ENCODE peak calls at places on chromosomes 12 and 14, in seven cellular contexts. One of them, this sample, is unnamed.

GRCh38 chr14:87813211-87813610 is 179.8 kb downstream of the GALC start:
- DNase-seq in H4: no peak
- DNase-seq in tibial nerve: no peak
- DNase-seq in NCI-H1092: no peak
- DNase-seq in lung: no peak
- DNase-seq in C1 segment of cervical spinal cord: no peak
- DNase-seq in AG09309: no peak
- DNase-seq in this sample: no peak

GRCh38 chr12:6605425-6606330 is 1.5 kb downstream of the CHD4 start:
- DNase-seq in H4: no peak
- DNase-seq in tibial nerve: no peak
- DNase-seq in NCI-H1092: no peak
- DNase-seq in lung: no peak
- DNase-seq in C1 segment of cervical spinal cord: no peak
- DNase-seq in AG09309: no peak
- DNase-seq in this sample: no peak

GRCh38 chr14:65588426-65589140 is 176.1 kb downstream of the FUT8 start:
- DNase-seq in H4: no peak
- DNase-seq in tibial nerve: no peak
- DNase-seq in NCI-H1092: no peak
- DNase-seq in lung: no peak
- DNase-seq in C1 segment of cervical spinal cord: no peak
- DNase-seq in AG09309: no peak
- DNase-seq in this sample: no peak

GRCh38 chr12:119208626-119209061 is 29.9 kb downstream of the HSPB8 start:
- DNase-seq in H4: peak; percentile 39
- DNase-seq in tibial nerve: peak; percentile 75
- DNase-seq in NCI-H1092: no peak
- DNase-seq in lung: peak; percentile 63
- DNase-seq in C1 segment of cervical spinal cord: peak; percentile 62
- DNase-seq in AG09309: no peak
- DNase-seq in this sample: peak; percentile 12

GRCh38 chr12:121466800-121467637 is 67.1 kb downstream of the RNF34 start:
- DNase-seq in H4: peak; percentile 68
- DNase-seq in tibial nerve: peak; percentile 62
- DNase-seq in NCI-H1092: peak; percentile 69
- DNase-seq in lung: peak; percentile 88
- DNase-seq in C1 segment of cervical spinal cord: peak; percentile 84
- DNase-seq in AG09309: peak; percentile 23
- DNase-seq in this sample: peak; percentile 88

GRCh38 chr12:65510584-65511050 is 232.1 kb downstream of the MSRB3 start:
- DNase-seq in H4: no peak
- DNase-seq in tibial nerve: peak; percentile 17
- DNase-seq in NCI-H1092: no peak
- DNase-seq in lung: no peak
- DNase-seq in C1 segment of cervical spinal cord: peak; percentile 20
- DNase-seq in AG09309: no peak
- DNase-seq in this sample: peak; percentile 28

GRCh38 chr14:103845327-103845726 is 2.0 kb downstream of the PPP1R13B start:
- DNase-seq in H4: no peak
- DNase-seq in tibial nerve: no peak
- DNase-seq in NCI-H1092: no peak
- DNase-seq in lung: no peak
- DNase-seq in C1 segment of cervical spinal cord: no peak
- DNase-seq in AG09309: no peak
- DNase-seq in this sample: no peak

GRCh38 chr12:121582583-121583333 is 1.9 kb upstream of the KDM2B start:
- DNase-seq in H4: no peak
- DNase-seq in tibial nerve: no peak
- DNase-seq in NCI-H1092: no peak
- DNase-seq in lung: no peak
- DNase-seq in C1 segment of cervical spinal cord: peak; percentile 17
- DNase-seq in AG09309: no peak
- DNase-seq in this sample: no peak

GRCh38 chr12:112906712-112907414 is at the start of gene OAS1:
- DNase-seq in H4: peak; percentile 81
- DNase-seq in tibial nerve: peak; percentile 33
- DNase-seq in NCI-H1092: no peak
- DNase-seq in lung: peak; percentile 39
- DNase-seq in C1 segment of cervical spinal cord: no peak
- DNase-seq in AG09309: no peak
- DNase-seq in this sample: no peak

GRCh38 chr12:122501489-122501989 is 807 bp upstream of the ZCCHC8 start:
- DNase-seq in H4: no peak
- DNase-seq in tibial nerve: no peak
- DNase-seq in NCI-H1092: no peak
- DNase-seq in lung: no peak
- DNase-seq in C1 segment of cervical spinal cord: no peak
- DNase-seq in AG09309: no peak
- DNase-seq in this sample: no peak

GRCh38 chr14:38775986-38776385 is 327.0 kb downstream of the SEC23A start:
- DNase-seq in H4: no peak
- DNase-seq in tibial nerve: no peak
- DNase-seq in NCI-H1092: no peak
- DNase-seq in lung: no peak
- DNase-seq in C1 segment of cervical spinal cord: no peak
- DNase-seq in AG09309: no peak
- DNase-seq in this sample: no peak

GRCh38 chr14:22845821-22846625 is 9.6 kb downstream of the MMP14 start:
- DNase-seq in H4: no peak
- DNase-seq in tibial nerve: no peak
- DNase-seq in NCI-H1092: no peak
- DNase-seq in lung: no peak
- DNase-seq in C1 segment of cervical spinal cord: no peak
- DNase-seq in AG09309: no peak
- DNase-seq in this sample: no peak

GRCh38 chr12:116304621-116305020 is 27.1 kb upstream of the MED13L start:
- DNase-seq in H4: no peak
- DNase-seq in tibial nerve: no peak
- DNase-seq in NCI-H1092: no peak
- DNase-seq in lung: no peak
- DNase-seq in C1 segment of cervical spinal cord: no peak
- DNase-seq in AG09309: no peak
- DNase-seq in this sample: no peak

GRCh38 chr14:50127802-50128201 is 11.4 kb upstream of the VCPKMT start:
- DNase-seq in H4: no peak
- DNase-seq in tibial nerve: no peak
- DNase-seq in NCI-H1092: no peak
- DNase-seq in lung: no peak
- DNase-seq in C1 segment of cervical spinal cord: no peak
- DNase-seq in AG09309: no peak
- DNase-seq in this sample: no peak

GRCh38 chr12:93156091-93156490 is 221.6 kb upstream of the NUDT4 start:
- DNase-seq in H4: no peak
- DNase-seq in tibial nerve: no peak
- DNase-seq in NCI-H1092: peak; percentile 78
- DNase-seq in lung: no peak
- DNase-seq in C1 segment of cervical spinal cord: no peak
- DNase-seq in AG09309: no peak
- DNase-seq in this sample: no peak

GRCh38 chr12:131313635-131314034 is 359.9 kb downstream of the ADGRD1 start:
- DNase-seq in H4: no peak
- DNase-seq in tibial nerve: no peak
- DNase-seq in NCI-H1092: no peak
- DNase-seq in lung: no peak
- DNase-seq in C1 segment of cervical spinal cord: no peak
- DNase-seq in AG09309: no peak
- DNase-seq in this sample: no peak

GRCh38 chr12:23949212-23950010 is at the start of gene SOX5:
- DNase-seq in H4: peak; percentile 52
- DNase-seq in tibial nerve: peak; percentile 11
- DNase-seq in NCI-H1092: no peak
- DNase-seq in lung: peak; percentile 39
- DNase-seq in C1 segment of cervical spinal cord: peak; percentile 22
- DNase-seq in AG09309: no peak
- DNase-seq in this sample: no peak

GRCh38 chr12:114340231-114340630 is 65.7 kb downstream of the TBX5 start:
- DNase-seq in H4: no peak
- DNase-seq in tibial nerve: no peak
- DNase-seq in NCI-H1092: no peak
- DNase-seq in lung: no peak
- DNase-seq in C1 segment of cervical spinal cord: no peak
- DNase-seq in AG09309: no peak
- DNase-seq in this sample: no peak

GRCh38 chr12:58655375-58655774 is 264.9 kb downstream of the LRIG3 start:
- DNase-seq in H4: no peak
- DNase-seq in tibial nerve: no peak
- DNase-seq in NCI-H1092: no peak
- DNase-seq in lung: no peak
- DNase-seq in C1 segment of cervical spinal cord: no peak
- DNase-seq in AG09309: no peak
- DNase-seq in this sample: no peak

GRCh38 chr12:110270125-110270962 is 10.7 kb upstream of the ATP2A2 start:
- DNase-seq in H4: peak; percentile 39
- DNase-seq in tibial nerve: no peak
- DNase-seq in NCI-H1092: peak; percentile 55
- DNase-seq in lung: no peak
- DNase-seq in C1 segment of cervical spinal cord: no peak
- DNase-seq in AG09309: no peak
- DNase-seq in this sample: no peak

GRCh38 chr12:116196752-116197718 is 80.5 kb downstream of the MED13L start:
- DNase-seq in H4: no peak
- DNase-seq in tibial nerve: no peak
- DNase-seq in NCI-H1092: no peak
- DNase-seq in lung: no peak
- DNase-seq in C1 segment of cervical spinal cord: no peak
- DNase-seq in AG09309: no peak
- DNase-seq in this sample: no peak

GRCh38 chr14:55438066-55438683 is 2.2 kb downstream of the TBPL2 start:
- DNase-seq in H4: peak; percentile 54
- DNase-seq in tibial nerve: peak; percentile 25
- DNase-seq in NCI-H1092: peak; percentile 14
- DNase-seq in lung: no peak
- DNase-seq in C1 segment of cervical spinal cord: no peak
- DNase-seq in AG09309: peak; percentile 29
- DNase-seq in this sample: peak; percentile 41

GRCh38 chr12:46445551-46446235 is 73.1 kb upstream of the SLC38A2 start:
- DNase-seq in H4: no peak
- DNase-seq in tibial nerve: no peak
- DNase-seq in NCI-H1092: no peak
- DNase-seq in lung: no peak
- DNase-seq in C1 segment of cervical spinal cord: no peak
- DNase-seq in AG09309: no peak
- DNase-seq in this sample: no peak

GRCh38 chr12:85004199-85004598 is 31.9 kb downstream of the TSPAN19 start:
- DNase-seq in H4: no peak
- DNase-seq in tibial nerve: no peak
- DNase-seq in NCI-H1092: no peak
- DNase-seq in lung: no peak
- DNase-seq in C1 segment of cervical spinal cord: no peak
- DNase-seq in AG09309: no peak
- DNase-seq in this sample: no peak

GRCh38 chr14:106318700-106319099 is 792.3 kb downstream of the TMEM121 start:
- DNase-seq in H4: no peak
- DNase-seq in tibial nerve: no peak
- DNase-seq in NCI-H1092: no peak
- DNase-seq in lung: no peak
- DNase-seq in C1 segment of cervical spinal cord: no peak
- DNase-seq in AG09309: no peak
- DNase-seq in this sample: no peak

GRCh38 chr14:64556526-64556925 is 6.8 kb downstream of the PPP1R36 start:
- DNase-seq in H4: peak; percentile 71
- DNase-seq in tibial nerve: no peak
- DNase-seq in NCI-H1092: no peak
- DNase-seq in lung: no peak
- DNase-seq in C1 segment of cervical spinal cord: no peak
- DNase-seq in AG09309: peak; percentile 83
- DNase-seq in this sample: no peak

GRCh38 chr14:78178071-78178470 is 7.9 kb downstream of the NRXN3 start:
- DNase-seq in H4: no peak
- DNase-seq in tibial nerve: no peak
- DNase-seq in NCI-H1092: no peak
- DNase-seq in lung: no peak
- DNase-seq in C1 segment of cervical spinal cord: no peak
- DNase-seq in AG09309: no peak
- DNase-seq in this sample: no peak

This sample was measured in caudate nucleus.